ENCODE peak calls at places on chromosomes 12 and 14, in nine cellular contexts. I is OCI-LY7; T is upper lobe of right lung; D is AG04450; J is IMR-90; G is SJSA1; P is left ventricle myocardium inferior; E is CD8-positive, alpha-beta memory T cell; Z is left lung. H is an unnamed sample.

GRCh38 chr12:1217191-1217949 is 226.3 kb downstream of the ERC1 start:
- DNase-seq in I (no peak), E (no peak), T (no peak), P (no peak), G (peak; percentile 42), Z (no peak), J (peak; percentile 79), D (no peak), H (no peak)

GRCh38 chr14:88535149-88535548 is 19.7 kb downstream of the PTPN21 start:
- DNase-seq in T (no peak), G (no peak), Z (no peak), P (no peak), E (no peak), J (no peak), D (no peak), I (no peak), H (peak; percentile 31)

GRCh38 chr12:109346920-109347319 is 780 bp upstream of the MYO1H start:
- DNase-seq in D (no peak), T (no peak), G (no peak), P (no peak), E (no peak), Z (no peak), I (peak; percentile 13), J (no peak), H (no peak)

GRCh38 chr12:115337693-115338543 is 653.9 kb upstream of the TBX3 start:
- DNase-seq in E (no peak), I (no peak), J (peak; percentile 98), G (peak; percentile 85), Z (no peak), T (no peak), P (peak; percentile 16), D (peak; percentile 83), H (peak; percentile 73)

GRCh38 chr12:130817804-130818203 is 21.2 kb downstream of the STX2 start:
- DNase-seq in Z (no peak), I (no peak), J (no peak), E (no peak), P (no peak), T (no peak), G (no peak), D (no peak), H (no peak)

GRCh38 chr14:61736751-61737150 is 25.5 kb upstream of the SNAPC1 start:
- DNase-seq in E (no peak), J (peak; percentile 37), I (no peak), D (no peak), Z (no peak), T (no peak), G (no peak), P (no peak), H (no peak)

GRCh38 chr14:68927956-68928675 is 51.0 kb downstream of the ACTN1 start:
- DNase-seq in J (no peak), P (no peak), Z (no peak), T (no peak), G (no peak), D (no peak), I (no peak), E (no peak), H (no peak)

GRCh38 chr12:94041833-94042232 is 106.5 kb upstream of the PLXNC1 start:
- DNase-seq in I (no peak), P (no peak), T (no peak), E (no peak), Z (no peak), J (no peak), D (no peak), G (no peak), H (no peak)

GRCh38 chr14:76330411-76331327 is 45.3 kb upstream of the ESRRB start:
- DNase-seq in P (no peak), E (no peak), I (no peak), J (no peak), T (peak; percentile 43), G (no peak), D (no peak), Z (no peak), H (no peak)

GRCh38 chr12:4353785-4354208 is 25.7 kb downstream of the FGF23 start:
- DNase-seq in I (peak; percentile 45), Z (no peak), D (no peak), P (no peak), E (peak; percentile 54), G (no peak), J (no peak), T (no peak), H (no peak)

GRCh38 chr14:90301580-90302181 is 30.1 kb downstream of the NRDE2 start:
- DNase-seq in J (peak; percentile 80), I (peak; percentile 26), T (no peak), P (no peak), E (no peak), D (peak; percentile 41), G (no peak), Z (no peak), H (peak; percentile 77)

GRCh38 chr12:131452444-131452860 is 258.4 kb upstream of the SFSWAP start:
- DNase-seq in Z (no peak), J (no peak), I (peak; percentile 33), G (no peak), P (no peak), T (peak; percentile 66), D (no peak), E (no peak), H (no peak)

GRCh38 chr12:75986001-75986739 is 45.4 kb downstream of the PHLDA1 start:
- DNase-seq in E (no peak), Z (no peak), D (no peak), P (no peak), G (peak; percentile 27), T (no peak), J (peak; percentile 25), I (peak; percentile 32), H (no peak)
- H3K4me3 ChIP-seq in E (no peak overlapping the region), Z (no peak overlapping the region), D (no peak overlapping the region), P (no peak overlapping the region), G (no peak overlapping the region), T (no peak overlapping the region), J (no peak overlapping the region), I (no peak overlapping the region), H (peak overlapping the region; percentile 6)

GRCh38 chr12:84070311-84070710 is 842.3 kb downstream of the SLC6A15 start:
- DNase-seq in P (no peak), T (no peak), I (no peak), G (no peak), Z (no peak), D (peak; percentile 77), E (no peak), J (peak; percentile 89), H (no peak)
- H3K27ac ChIP-seq in P (no peak overlapping the region), T (no peak overlapping the region), I (no peak overlapping the region), G (no peak overlapping the region), Z (no peak overlapping the region), D (no peak overlapping the region), E (no peak overlapping the region), J (peak overlapping the region; percentile 29), H (no peak overlapping the region)

DNA sequence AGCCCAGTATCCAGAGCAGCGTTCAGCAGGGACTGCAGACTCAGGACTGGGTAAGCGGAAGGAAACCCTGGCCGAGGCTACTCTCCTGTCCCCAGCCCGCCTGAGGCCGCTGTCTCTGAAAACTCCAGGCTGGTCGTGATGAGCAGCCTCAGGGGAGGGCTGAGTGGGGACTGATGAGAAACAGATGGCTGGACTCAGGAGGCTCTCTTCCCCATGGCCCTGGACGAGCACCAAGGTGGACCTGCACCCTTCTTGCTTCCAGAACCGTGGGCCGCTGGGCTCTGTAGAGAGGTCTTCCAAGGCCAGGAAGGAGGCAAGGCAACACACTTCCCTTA is 1.1 kb downstream of the TEX22 start:
- DNase-seq in J (no peak), Z (no peak), E (no peak), I (no peak), P (no peak), D (no peak), T (no peak), G (no peak), H (no peak)
- H3K4me3 ChIP-seq in J (no peak overlapping the region), Z (peak overlapping the region; percentile 73), E (peak overlapping the region; percentile 70), I (peak overlapping the region; percentile 86), P (peak overlapping the region; percentile 96), D (peak overlapping the region; percentile 82), T (peak overlapping the region; percentile 89), G (peak overlapping the region; percentile 71), H (peak overlapping the region; percentile 81)

GRCh38 chr12:21910642-21911041 is 30.6 kb downstream of the ABCC9 start:
- DNase-seq in D (no peak), E (no peak), G (no peak), P (no peak), Z (no peak), I (no peak), J (no peak), T (no peak), H (no peak)

GRCh38 chr12:21912318-21912717 is 28.9 kb downstream of the ABCC9 start:
- DNase-seq in J (peak; percentile 71), T (no peak), I (no peak), Z (no peak), D (no peak), G (no peak), E (no peak), P (no peak), H (no peak)

GRCh38 chr12:21906919-21907642 is 34.1 kb downstream of the ABCC9 start:
- DNase-seq in P (no peak), Z (no peak), T (no peak), G (no peak), I (no peak), D (no peak), J (peak; percentile 42), E (no peak), H (no peak)

GRCh38 chr12:21913823-21914222 is 27.4 kb downstream of the ABCC9 start:
- DNase-seq in G (no peak), P (no peak), Z (no peak), I (no peak), T (no peak), D (no peak), E (no peak), J (no peak), H (no peak)

DNA sequence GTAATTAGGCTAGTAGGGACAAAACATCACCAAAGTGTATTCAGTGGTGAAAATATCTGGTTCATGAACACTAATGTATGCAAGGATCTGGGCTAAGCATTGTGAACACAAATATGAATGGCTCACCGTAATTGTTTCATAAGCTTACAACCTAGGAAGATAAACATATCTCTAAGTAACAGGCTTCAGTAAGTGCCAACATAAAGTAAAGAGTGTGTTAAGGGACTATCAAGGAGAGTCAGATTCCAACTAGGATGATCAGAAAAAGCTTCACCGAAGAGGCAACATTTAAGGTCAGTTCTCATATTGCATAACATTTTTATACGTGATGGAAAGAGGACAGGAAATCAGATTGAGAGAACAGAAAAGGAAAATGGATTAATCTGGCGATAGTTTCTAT is 29.4 kb downstream of the ABCC9 start:
- DNase-seq in J (peak; percentile 5), G (no peak), Z (no peak), D (no peak), I (no peak), E (no peak), T (no peak), P (no peak), H (no peak)
- H3K27ac ChIP-seq in J (no peak overlapping the region), G (no peak overlapping the region), Z (no peak overlapping the region), D (no peak overlapping the region), I (no peak overlapping the region), E (no peak overlapping the region), T (no peak overlapping the region), P (no peak overlapping the region), H (peak overlapping the region; percentile 42)

DNA sequence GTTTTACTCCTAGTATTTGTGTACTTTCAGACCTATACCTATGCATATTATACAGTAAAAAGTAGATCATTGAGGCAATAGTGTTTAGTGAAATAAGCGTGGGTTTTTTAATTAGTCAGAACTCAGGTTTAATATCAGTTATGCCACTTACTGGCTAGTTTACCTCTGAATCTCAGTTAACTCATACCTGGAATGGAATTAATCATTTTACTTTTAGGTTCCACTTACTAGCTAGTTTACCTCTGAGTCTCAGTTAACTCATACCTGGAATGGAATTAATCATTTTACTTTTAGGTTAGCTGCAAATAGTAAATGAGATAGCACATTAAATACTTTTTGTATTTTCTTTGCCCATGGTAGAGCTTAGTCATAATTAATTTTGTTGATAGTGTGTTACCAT is 475.7 kb downstream of the CCER1 start:
- DNase-seq in Z (no peak), E (no peak), I (no peak), J (no peak), D (no peak), T (no peak), P (no peak), G (no peak), H (no peak)
- H3K4me3 ChIP-seq in Z (no peak overlapping the region), E (no peak overlapping the region), I (no peak overlapping the region), J (no peak overlapping the region), D (no peak overlapping the region), T (no peak overlapping the region), P (no peak overlapping the region), G (no peak overlapping the region), H (no peak overlapping the region)

H was measured in osteoblast.